ENCODE peak calls at places on chromosomes 13 and 19, in eight cellular contexts. R, L, N, Y, M, K, V and D are unnamed samples.

GRCh38 chr13:32829269-32829668 is 187.0 kb upstream of the KL start:
- DNase-seq in R (no peak), L (no peak), N (peak; percentile 11), Y (no peak), M (no peak), K (no peak), V (no peak), D (no peak)

GRCh38 chr19:50486823-50487515 is 10.3 kb upstream of the GARIN5A start:
- DNase-seq in R (no peak), L (peak; percentile 19), N (peak; percentile 59), Y (no peak), M (peak; percentile 43), K (no peak), V (peak; percentile 74), D (no peak)

GRCh38 chr19:46144756-46145155 is 3.3 kb upstream of the IGFL2 start:
- DNase-seq in R (no peak), L (no peak), N (no peak), Y (no peak), M (no peak), K (no peak), V (no peak), D (no peak)

GRCh38 chr13:110677731-110678545 is 28.0 kb downstream of the CARS2 start:
- DNase-seq in R (no peak), L (peak; percentile 37), N (peak; percentile 43), Y (no peak), M (no peak), K (no peak), V (no peak), D (no peak)

GRCh38 chr19:39144487-39145071 is 19.0 kb downstream of the PAK4 start:
- DNase-seq in R (no peak), L (peak; percentile 22), N (no peak), Y (no peak), M (no peak), K (no peak), V (no peak), D (no peak)

GRCh38 chr19:49579947-49580263 is 451 bp downstream of the NOSIP start:
- DNase-seq in R (no peak), L (no peak), N (no peak), Y (peak; percentile 21), M (peak; percentile 27), K (no peak), V (no peak), D (no peak)

GRCh38 chr19:1874554-1875185 is 10.6 kb downstream of the ABHD17A start:
- DNase-seq in R (no peak), L (no peak), N (no peak), Y (no peak), M (peak; percentile 62), K (no peak), V (no peak), D (no peak)

GRCh38 chr19:8893419-8893818 is 61.2 kb downstream of the MBD3L1 start:
- DNase-seq in R (no peak), L (no peak), N (no peak), Y (no peak), M (no peak), K (no peak), V (no peak), D (no peak)

GRCh38 chr13:106087201-106087600 is 448.3 kb downstream of the EFNB2 start:
- DNase-seq in R (no peak), L (no peak), N (no peak), Y (no peak), M (no peak), K (no peak), V (no peak), D (no peak)

GRCh38 chr13:107650081-107650701 is 565.1 kb downstream of the LIG4 start:
- DNase-seq in R (peak; percentile 13), L (peak; percentile 62), N (peak; percentile 49), Y (peak; percentile 89), M (peak; percentile 77), K (no peak), V (peak; percentile 55), D (peak; percentile 43)

GRCh38 chr13:113835461-113836274 is 28.2 kb downstream of the GAS6 start:
- DNase-seq in R (peak; percentile 14), L (peak; percentile 79), N (no peak), Y (peak; percentile 70), M (peak; percentile 91), K (no peak), V (peak; percentile 51), D (peak; percentile 8)

GRCh38 chr19:44648536-44649370 is 5.0 kb downstream of the PVR start:
- DNase-seq in R (peak; percentile 31), L (peak; percentile 68), N (peak; percentile 48), Y (peak; percentile 88), M (peak; percentile 71), K (peak; percentile 59), V (no peak), D (peak; percentile 74)

GRCh38 chr19:584240-585001 is 5.3 kb upstream of the HCN2 start:
- DNase-seq in R (peak; percentile 56), L (peak; percentile 27), N (no peak), Y (peak; percentile 66), M (peak; percentile 58), K (no peak), V (peak; percentile 82), D (peak; percentile 71)

GRCh38 chr19:57342582-57342981 is 8.5 kb upstream of the ZNF304 start:
- DNase-seq in R (no peak), L (no peak), N (no peak), Y (no peak), M (no peak), K (no peak), V (no peak), D (no peak)

GRCh38 chr13:40102854-40103253 is 447.4 kb downstream of the COG6 start:
- DNase-seq in R (no peak), L (peak; percentile 65), N (peak; percentile 95), Y (no peak), M (peak; percentile 96), K (no peak), V (no peak), D (no peak)

GRCh38 chr13:50171585-50172282 is 156.5 kb downstream of the KCNRG start:
- DNase-seq in R (no peak), L (peak; percentile 18), N (no peak), Y (peak; percentile 25), M (no peak), K (no peak), V (no peak), D (no peak)

GRCh38 chr19:46736544-46737274 is 9.1 kb upstream of the FKRP start:
- DNase-seq in R (peak; percentile 71), L (no peak), N (no peak), Y (no peak), M (no peak), K (no peak), V (peak; percentile 66), D (peak; percentile 70)

GRCh38 chr13:78608254-78608704 is 4.9 kb upstream of the POU4F1 start:
- DNase-seq in R (no peak), L (no peak), N (no peak), Y (no peak), M (no peak), K (no peak), V (no peak), D (no peak)
- H3K4me3 ChIP-seq in R (peak overlapping the region; percentile 68), L (no peak overlapping the region), N (peak overlapping the region; percentile 47), Y (peak overlapping the region; percentile 78), M (no peak overlapping the region), K (peak overlapping the region; percentile 58), V (peak overlapping the region; percentile 61), D (peak overlapping the region; percentile 58)

GRCh38 chr13:102145750-102146149 is 256.1 kb downstream of the FGF14 start:
- DNase-seq in R (no peak), L (no peak), N (no peak), Y (no peak), M (no peak), K (no peak), V (no peak), D (no peak)

GRCh38 chr13:102142473-102142826 is 259.4 kb downstream of the FGF14 start:
- DNase-seq in R (no peak), L (no peak), N (no peak), Y (no peak), M (no peak), K (no peak), V (no peak), D (no peak)

GRCh38 chr13:102141625-102142472 is 260.0 kb downstream of the FGF14 start:
- DNase-seq in R (no peak), L (peak; percentile 35), N (no peak), Y (peak; percentile 67), M (peak; percentile 67), K (no peak), V (no peak), D (no peak)

GRCh38 chr13:102152790-102153189 is 249.1 kb downstream of the FGF14 start:
- DNase-seq in R (no peak), L (no peak), N (no peak), Y (no peak), M (no peak), K (no peak), V (no peak), D (no peak)

DNA sequence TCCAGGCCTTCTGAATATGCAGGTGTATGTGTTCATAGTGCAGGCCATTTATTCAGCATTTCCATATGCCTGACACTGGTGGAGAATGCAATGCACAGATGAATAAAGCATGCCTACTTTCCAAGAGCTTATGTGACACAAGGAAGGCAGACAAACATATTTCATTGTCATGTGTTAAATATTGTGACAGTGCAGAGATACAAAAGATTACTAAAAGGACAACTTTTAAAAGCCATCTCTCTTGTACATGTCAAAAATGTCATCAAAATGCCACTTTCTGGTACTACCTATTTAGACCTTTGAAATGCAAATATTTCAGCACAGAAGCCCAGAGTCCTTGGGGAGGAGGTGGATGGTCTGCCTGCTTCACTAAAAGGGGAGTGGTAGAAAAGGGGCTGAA is 254.5 kb downstream of the FGF14 start:
- DNase-seq in R (no peak), L (no peak), N (no peak), Y (no peak), M (no peak), K (no peak), V (no peak), D (no peak)
- H3K27me3 ChIP-seq in R (no peaks in the 10 kb centered on the region), L (no peaks in the 10 kb centered on the region), N (no peaks in the 10 kb centered on the region), Y (no peaks in the 10 kb centered on the region), M (no peaks in the 10 kb centered on the region), K (no peaks in the 10 kb centered on the region), V (no peaks in the 10 kb centered on the region), D (no peaks in the 10 kb centered on the region)

DNA sequence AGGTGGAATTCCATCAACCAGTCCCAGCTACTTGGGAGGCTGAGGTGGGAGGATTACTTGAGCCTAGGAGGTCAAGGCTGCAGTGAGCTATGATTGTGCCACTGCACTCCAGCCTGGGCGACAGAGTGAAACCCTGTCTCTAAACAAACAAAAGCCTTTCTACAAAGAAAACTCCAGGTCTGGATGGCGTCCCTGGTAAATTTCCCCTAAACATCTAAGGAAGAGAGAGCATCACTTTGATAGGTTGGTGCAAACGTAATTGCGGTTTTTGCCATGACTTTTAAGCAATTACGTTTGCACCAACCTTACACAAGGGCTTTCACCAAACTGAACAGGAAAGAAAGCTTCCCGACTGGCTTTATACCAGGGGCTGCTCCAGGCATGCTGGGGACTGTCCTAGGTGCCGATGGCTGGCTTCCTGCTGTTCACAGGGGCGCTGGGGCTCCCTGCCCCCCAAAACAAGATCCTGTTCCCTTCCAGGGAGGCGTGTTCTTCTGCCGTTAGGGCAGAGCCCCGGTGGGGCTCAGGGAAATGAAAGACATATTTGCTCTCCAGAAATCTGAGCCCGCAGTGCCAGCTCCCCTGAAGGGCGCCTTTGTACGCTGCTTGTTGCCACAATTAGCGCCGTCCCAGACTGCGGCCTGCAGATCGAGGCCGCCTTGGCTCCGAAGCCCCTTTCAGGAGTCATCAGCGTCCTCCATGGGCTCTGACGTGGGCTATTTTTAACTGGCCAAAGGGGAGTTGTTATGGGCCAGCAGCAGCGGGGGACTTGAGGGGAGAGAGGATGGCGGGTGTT is 38.7 kb upstream of the KLF2 start:
- DNase-seq in R (no peak), L (no peak), N (no peak), Y (peak; percentile 5), M (no peak), K (no peak), V (peak; percentile 58), D (peak; percentile 39)
- H3K4me3 ChIP-seq in R (peak overlapping the region; percentile 22), L (no peak overlapping the region), N (peak overlapping the region; percentile 1), Y (no peak overlapping the region), M (no peak overlapping the region), K (no peak overlapping the region), V (peak overlapping the region; percentile 34), D (no peak overlapping the region)

GRCh38 chr13:109345433-109345941 is 440.9 kb downstream of the IRS2 start:
- DNase-seq in R (no peak), L (peak; percentile 77), N (peak; percentile 65), Y (peak; percentile 18), M (peak; percentile 55), K (no peak), V (no peak), D (no peak)
- H3K27me3 ChIP-seq in R (peaks cover 11% of the 10 kb centered on the region), L (no peaks in the 10 kb centered on the region), N (no peaks in the 10 kb centered on the region), Y (no peaks in the 10 kb centered on the region), M (no peaks in the 10 kb centered on the region), K (no peaks in the 10 kb centered on the region), V (no peaks in the 10 kb centered on the region), D (no peaks in the 10 kb centered on the region)